ENCODE peak calls at places on chromosomes 3 and 15, in ten cellular contexts. K is endothelial cell; B is left cardiac atrium; J is mesendoderm; U is NCI-H1694; H is iris pigment epithelial cell; N is sciatic nerve; D is CD8-positive, alpha-beta T cell; A is HTR-8/SVneo; Q is nephron progenitor cell. X is an unnamed sample.
A peak's percentile ranks its signal among the peaks of the same experiment; 100 is the strongest.

GRCh38 chr3:51389423-51390183 is 1.5 kb upstream of the RBM15B start:
- DNase-seq in N (no peak), A (peak; percentile 55), U (no peak), Q (peak; percentile 70), B (peak; percentile 63), K (peak; percentile 63), J (peak; percentile 72), D (no peak), H (peak; percentile 54), X (peak; percentile 70)

GRCh38 chr3:101325393-101326134 is 5.2 kb upstream of the IMPG2 start:
- DNase-seq in H (peak; percentile 55), D (no peak), J (no peak), B (no peak), N (no peak), A (no peak), Q (no peak), U (no peak), K (no peak), X (no peak)

GRCh38 chr3:167287308-167287707 is 92.8 kb downstream of the ZBBX start:
- DNase-seq in A (no peak), N (no peak), D (no peak), J (no peak), H (no peak), B (no peak), K (no peak), U (no peak), Q (no peak), X (no peak)

GRCh38 chr3:135966349-135966695 is 794 bp downstream of the PPP2R3A start:
- DNase-seq in Q (peak; percentile 60), J (no peak), U (no peak), B (no peak), K (peak; percentile 66), N (no peak), D (no peak), H (no peak), A (peak; percentile 20), X (no peak)

GRCh38 chr15:57751177-57751800 is 44.8 kb downstream of the POLR2M start:
- DNase-seq in A (peak; percentile 42), J (peak; percentile 68), U (no peak), K (peak; percentile 15), Q (no peak), B (no peak), D (no peak), N (no peak), H (peak; percentile 56), X (no peak)

GRCh38 chr3:8581806-8582436 is 62.7 kb downstream of the SSUH2 start:
- DNase-seq in D (no peak), H (no peak), U (no peak), Q (no peak), N (no peak), A (no peak), J (no peak), B (no peak), K (no peak), X (no peak)

GRCh38 chr3:142976621-142977398 is 13.3 kb upstream of the PAQR9 start:
- DNase-seq in D (no peak), Q (no peak), H (peak; percentile 96), B (peak; percentile 93), U (no peak), A (peak; percentile 76), N (peak; percentile 79), K (no peak), J (peak; percentile 65), X (peak; percentile 91)

GRCh38 chr3:138060792-138061191 is 50.8 kb downstream of the CLDN18 start:
- DNase-seq in U (no peak), D (no peak), K (no peak), H (no peak), Q (no peak), N (no peak), A (no peak), J (no peak), B (no peak), X (no peak)

GRCh38 chr3:52019352-52020080 is 23.8 kb upstream of the RPL29 start:
- DNase-seq in H (no peak), K (no peak), D (no peak), J (no peak), A (no peak), U (no peak), B (peak; percentile 79), Q (no peak), N (peak; percentile 76), X (peak; percentile 88)

GRCh38 chr3:4825572-4826236 is 153.5 kb upstream of the BHLHE40 start:
- DNase-seq in N (peak; percentile 64), D (no peak), B (peak; percentile 69), U (no peak), H (no peak), A (no peak), Q (no peak), J (peak; percentile 62), K (no peak), X (no peak)

GRCh38 chr3:59422312-59422711 is 372.5 kb upstream of the CFAP20DC start:
- DNase-seq in K (no peak), U (no peak), N (no peak), A (no peak), Q (no peak), H (peak; percentile 92), D (no peak), J (no peak), B (no peak), X (no peak)

GRCh38 chr3:47163023-47163989 is 607 bp downstream of the SETD2 start:
- DNase-seq in A (peak; percentile 20), K (peak; percentile 53), D (peak; percentile 80), Q (peak; percentile 64), B (peak; percentile 55), U (no peak), N (peak; percentile 64), H (peak; percentile 37), J (peak; percentile 52), X (peak; percentile 78)